ENCODE peak calls at places on chromosomes 1 and 21, in eight cellular contexts. One of them, this sample, is unnamed.

GRCh38 chr1:7478797-7479499 is 292.1 kb upstream of the VAMP3 start:
- DNase-seq in Calu3: no peak
- DNase-seq in upper lobe of right lung: peak; percentile 92
- DNase-seq in GM12865: peak; percentile 63
- DNase-seq in pancreas: peak; percentile 52
- DNase-seq in A549: peak; percentile 32
- DNase-seq in left ventricle myocardium inferior: peak; percentile 86
- DNase-seq in heart left ventricle: peak; percentile 95
- DNase-seq in this sample: peak; percentile 55

GRCh38 chr1:108559215-108560142 is at the start of gene EEIG2:
- DNase-seq in pancreas: peak; percentile 85
- DNase-seq in Calu3: peak; percentile 87
- DNase-seq in heart left ventricle: peak; percentile 87
- DNase-seq in GM12865: peak; percentile 93
- DNase-seq in upper lobe of right lung: peak; percentile 92
- DNase-seq in left ventricle myocardium inferior: peak; percentile 85
- DNase-seq in A549: peak; percentile 51
- DNase-seq in this sample: peak; percentile 95

GRCh38 chr1:150268342-150268705 is 492 bp downstream of the APH1A start:
- DNase-seq in left ventricle myocardium inferior: no peak
- DNase-seq in GM12865: peak; percentile 63
- DNase-seq in pancreas: peak; percentile 54
- DNase-seq in heart left ventricle: no peak
- DNase-seq in A549: peak; percentile 39
- DNase-seq in Calu3: peak; percentile 24
- DNase-seq in upper lobe of right lung: peak; percentile 74
- DNase-seq in this sample: no peak

GRCh38 chr1:80066060-80066459 is 1059.5 kb upstream of the ADGRL4 start:
- DNase-seq in heart left ventricle: no peak
- DNase-seq in Calu3: no peak
- DNase-seq in GM12865: no peak
- DNase-seq in upper lobe of right lung: no peak
- DNase-seq in A549: no peak
- DNase-seq in pancreas: no peak
- DNase-seq in left ventricle myocardium inferior: no peak
- DNase-seq in this sample: no peak

GRCh38 chr1:174883361-174883760 is 116.4 kb upstream of the CACYBP start:
- DNase-seq in heart left ventricle: no peak
- DNase-seq in left ventricle myocardium inferior: no peak
- DNase-seq in upper lobe of right lung: no peak
- DNase-seq in Calu3: no peak
- DNase-seq in A549: no peak
- DNase-seq in pancreas: no peak
- DNase-seq in GM12865: peak; percentile 11
- DNase-seq in this sample: no peak

GRCh38 chr21:15539376-15539775 is 190.4 kb upstream of the USP25 start:
- DNase-seq in pancreas: no peak
- DNase-seq in left ventricle myocardium inferior: no peak
- DNase-seq in GM12865: no peak
- DNase-seq in upper lobe of right lung: no peak
- DNase-seq in Calu3: no peak
- DNase-seq in A549: no peak
- DNase-seq in heart left ventricle: no peak
- DNase-seq in this sample: no peak

GRCh38 chr1:43214465-43215444 is 42.6 kb downstream of the CFAP57 start:
- DNase-seq in A549: no peak
- DNase-seq in Calu3: no peak
- DNase-seq in pancreas: no peak
- DNase-seq in GM12865: no peak
- DNase-seq in upper lobe of right lung: no peak
- DNase-seq in left ventricle myocardium inferior: no peak
- DNase-seq in heart left ventricle: no peak
- DNase-seq in this sample: no peak

GRCh38 chr1:228414511-228415211 is 2.0 kb downstream of the TRIM17 start:
- DNase-seq in GM12865: no peak
- DNase-seq in left ventricle myocardium inferior: no peak
- DNase-seq in pancreas: no peak
- DNase-seq in upper lobe of right lung: no peak
- DNase-seq in A549: no peak
- DNase-seq in Calu3: no peak
- DNase-seq in heart left ventricle: no peak
- DNase-seq in this sample: no peak

GRCh38 chr1:100344774-100345173 is 7.5 kb upstream of the CDC14A start:
- DNase-seq in left ventricle myocardium inferior: no peak
- DNase-seq in Calu3: no peak
- DNase-seq in A549: no peak
- DNase-seq in GM12865: no peak
- DNase-seq in heart left ventricle: no peak
- DNase-seq in pancreas: no peak
- DNase-seq in upper lobe of right lung: no peak
- DNase-seq in this sample: no peak

GRCh38 chr1:100631015-100631521 is 88.5 kb upstream of the VCAM1 start:
- DNase-seq in heart left ventricle: peak; percentile 38
- DNase-seq in Calu3: no peak
- DNase-seq in upper lobe of right lung: no peak
- DNase-seq in GM12865: no peak
- DNase-seq in pancreas: no peak
- DNase-seq in left ventricle myocardium inferior: no peak
- DNase-seq in A549: no peak
- DNase-seq in this sample: no peak

GRCh38 chr1:172938676-172939075 is 112.1 kb downstream of the TNFSF18 start:
- DNase-seq in A549: no peak
- DNase-seq in GM12865: no peak
- DNase-seq in left ventricle myocardium inferior: no peak
- DNase-seq in pancreas: no peak
- DNase-seq in Calu3: no peak
- DNase-seq in heart left ventricle: no peak
- DNase-seq in upper lobe of right lung: no peak
- DNase-seq in this sample: no peak

GRCh38 chr1:201686709-201687455 is 142.1 kb upstream of the IPO9 start:
- DNase-seq in A549: peak; percentile 33
- DNase-seq in pancreas: no peak
- DNase-seq in upper lobe of right lung: no peak
- DNase-seq in Calu3: peak; percentile 63
- DNase-seq in GM12865: no peak
- DNase-seq in left ventricle myocardium inferior: no peak
- DNase-seq in heart left ventricle: no peak
- DNase-seq in this sample: no peak

GRCh38 chr1:180236698-180237509 is 6.8 kb downstream of the LHX4 start:
- DNase-seq in GM12865: no peak
- DNase-seq in pancreas: no peak
- DNase-seq in upper lobe of right lung: no peak
- DNase-seq in Calu3: no peak
- DNase-seq in left ventricle myocardium inferior: no peak
- DNase-seq in A549: no peak
- DNase-seq in heart left ventricle: no peak
- DNase-seq in this sample: no peak

GRCh38 chr1:233372218-233373125 is 44.9 kb downstream of the MAP3K21 start:
- DNase-seq in left ventricle myocardium inferior: no peak
- DNase-seq in A549: no peak
- DNase-seq in Calu3: no peak
- DNase-seq in heart left ventricle: no peak
- DNase-seq in pancreas: no peak
- DNase-seq in upper lobe of right lung: no peak
- DNase-seq in GM12865: peak; percentile 22
- DNase-seq in this sample: no peak

GRCh38 chr1:77371396-77371795 is 89.6 kb downstream of the AK5 start:
- DNase-seq in Calu3: no peak
- DNase-seq in left ventricle myocardium inferior: no peak
- DNase-seq in GM12865: no peak
- DNase-seq in pancreas: no peak
- DNase-seq in upper lobe of right lung: no peak
- DNase-seq in A549: no peak
- DNase-seq in heart left ventricle: no peak
- DNase-seq in this sample: no peak

GRCh38 chr1:10794724-10795304 is 1.6 kb downstream of the CASZ1 start:
- DNase-seq in A549: no peak
- DNase-seq in upper lobe of right lung: no peak
- DNase-seq in GM12865: peak; percentile 14
- DNase-seq in Calu3: peak; percentile 24
- DNase-seq in heart left ventricle: no peak
- DNase-seq in left ventricle myocardium inferior: peak; percentile 59
- DNase-seq in pancreas: no peak
- DNase-seq in this sample: peak; percentile 61

GRCh38 chr1:94335950-94336349 is 82.2 kb upstream of the ABCD3 start:
- DNase-seq in heart left ventricle: peak; percentile 67
- DNase-seq in upper lobe of right lung: no peak
- DNase-seq in GM12865: peak; percentile 84
- DNase-seq in left ventricle myocardium inferior: no peak
- DNase-seq in pancreas: peak; percentile 41
- DNase-seq in Calu3: peak; percentile 70
- DNase-seq in A549: peak; percentile 18
- DNase-seq in this sample: peak; percentile 30
- TF ChIP-seq CTCF in heart left ventricle: peak; percentile 97
- TF ChIP-seq CTCF in upper lobe of right lung: peak; percentile 85
- TF ChIP-seq CTCF in GM12865: peak; percentile 65
- TF ChIP-seq CTCF in left ventricle myocardium inferior: peak; percentile 89
- TF ChIP-seq CTCF in pancreas: peak; percentile 34
- TF ChIP-seq CTCF in Calu3: peak; percentile 68
- TF ChIP-seq CTCF in A549: peak; percentile 99
- TF ChIP-seq CTCF in this sample: peak; percentile 51

GRCh38 chr1:245213066-245213465 is 58.3 kb downstream of the KIF26B start:
- DNase-seq in pancreas: no peak
- DNase-seq in A549: no peak
- DNase-seq in GM12865: no peak
- DNase-seq in upper lobe of right lung: no peak
- DNase-seq in left ventricle myocardium inferior: no peak
- DNase-seq in Calu3: no peak
- DNase-seq in heart left ventricle: no peak
- DNase-seq in this sample: no peak

GRCh38 chr1:245212221-245212710 is 57.5 kb downstream of the KIF26B start:
- DNase-seq in left ventricle myocardium inferior: no peak
- DNase-seq in upper lobe of right lung: peak; percentile 18
- DNase-seq in GM12865: no peak
- DNase-seq in A549: no peak
- DNase-seq in Calu3: no peak
- DNase-seq in pancreas: no peak
- DNase-seq in heart left ventricle: no peak
- DNase-seq in this sample: no peak

GRCh38 chr1:245216356-245217110 is 61.7 kb downstream of the KIF26B start:
- DNase-seq in GM12865: no peak
- DNase-seq in A549: no peak
- DNase-seq in heart left ventricle: no peak
- DNase-seq in upper lobe of right lung: no peak
- DNase-seq in pancreas: no peak
- DNase-seq in left ventricle myocardium inferior: no peak
- DNase-seq in Calu3: no peak
- DNase-seq in this sample: no peak

GRCh38 chr1:245217853-245218608 is 63.2 kb downstream of the KIF26B start:
- DNase-seq in Calu3: no peak
- DNase-seq in A549: no peak
- DNase-seq in pancreas: no peak
- DNase-seq in heart left ventricle: no peak
- DNase-seq in upper lobe of right lung: no peak
- DNase-seq in GM12865: no peak
- DNase-seq in left ventricle myocardium inferior: no peak
- DNase-seq in this sample: no peak

GRCh38 chr1:245215071-245215470 is 60.3 kb downstream of the KIF26B start:
- DNase-seq in heart left ventricle: no peak
- DNase-seq in Calu3: no peak
- DNase-seq in pancreas: no peak
- DNase-seq in GM12865: no peak
- DNase-seq in upper lobe of right lung: peak; percentile 43
- DNase-seq in left ventricle myocardium inferior: no peak
- DNase-seq in A549: no peak
- DNase-seq in this sample: no peak
- TF ChIP-seq CTCF in heart left ventricle: no peak
- TF ChIP-seq CTCF in Calu3: no peak
- TF ChIP-seq CTCF in pancreas: no peak
- TF ChIP-seq CTCF in GM12865: no peak
- TF ChIP-seq CTCF in upper lobe of right lung: no peak
- TF ChIP-seq CTCF in left ventricle myocardium inferior: no peak
- TF ChIP-seq CTCF in A549: no peak
- TF ChIP-seq CTCF in this sample: no peak

DNA sequence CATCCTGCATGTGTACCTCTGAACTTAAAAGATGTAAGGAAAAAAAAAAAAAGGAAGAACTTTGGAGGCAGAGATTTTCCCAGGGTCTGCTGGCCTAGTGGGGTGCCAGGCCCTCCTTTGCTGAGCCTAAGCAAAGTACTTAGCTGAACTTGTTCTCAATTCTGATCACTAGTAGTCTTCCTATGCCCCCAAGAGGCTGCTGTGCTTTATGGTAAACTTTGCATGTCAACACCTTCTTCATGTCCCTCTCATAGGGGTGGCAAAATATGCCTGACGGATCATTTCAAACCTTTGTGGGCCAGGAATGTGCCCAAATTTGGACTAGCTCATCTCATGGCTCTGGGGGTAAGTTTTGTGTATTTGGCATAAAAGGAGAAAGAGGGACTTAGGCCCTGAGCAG is 1.4 kb upstream of the USP21 start:
- DNase-seq in heart left ventricle: no peak
- DNase-seq in pancreas: no peak
- DNase-seq in A549: no peak
- DNase-seq in left ventricle myocardium inferior: no peak
- DNase-seq in GM12865: no peak
- DNase-seq in upper lobe of right lung: no peak
- DNase-seq in Calu3: no peak
- DNase-seq in this sample: no peak
- TF ChIP-seq CTCF in heart left ventricle: no peak
- TF ChIP-seq CTCF in pancreas: no peak
- TF ChIP-seq CTCF in A549: no peak
- TF ChIP-seq CTCF in left ventricle myocardium inferior: no peak
- TF ChIP-seq CTCF in GM12865: no peak
- TF ChIP-seq CTCF in upper lobe of right lung: no peak
- TF ChIP-seq CTCF in Calu3: no peak
- TF ChIP-seq CTCF in this sample: no peak

GRCh38 chr1:211258310-211258755 is 833 bp upstream of the RCOR3 start:
- DNase-seq in upper lobe of right lung: peak; percentile 90
- DNase-seq in heart left ventricle: peak; percentile 89
- DNase-seq in left ventricle myocardium inferior: peak; percentile 81
- DNase-seq in A549: peak; percentile 74
- DNase-seq in pancreas: peak; percentile 85
- DNase-seq in GM12865: peak; percentile 87
- DNase-seq in Calu3: peak; percentile 79
- DNase-seq in this sample: peak; percentile 70
- TF ChIP-seq CTCF in upper lobe of right lung: no peak
- TF ChIP-seq CTCF in heart left ventricle: no peak
- TF ChIP-seq CTCF in left ventricle myocardium inferior: no peak
- TF ChIP-seq CTCF in A549: no peak
- TF ChIP-seq CTCF in pancreas: no peak
- TF ChIP-seq CTCF in GM12865: peak; percentile 8
- TF ChIP-seq CTCF in Calu3: no peak
- TF ChIP-seq CTCF in this sample: no peak

This sample was measured in GM20000.